ENCODE peak calls at places on chromosomes 6 and 20, in ten cellular contexts. X is fibroblast of mammary gland; Z is neural progenitor cell; Y is NK-92 treated with Interleukin-12 subunit alpha and Interleukin-12 subunit beta, amount 100 ng/mL, for 24 hours; J is SHP77 treated with DMSO at 0.1 percent for 48 hours; N is hepatocyte; K is heart left ventricle; T is osteocyte; M is HEK293T; G is NCI-H1092. C is an unnamed sample.

GRCh38 chr20:20491110-20491783 is 123.3 kb downstream of the INSM1 start:
- DNase-seq in X (peak; percentile 61), Z (no peak), G (no peak), T (no peak), M (no peak), N (no peak), J (no peak), Y (no peak), K (no peak), C (no peak)

GRCh38 chr6:28923318-28924102 is at the start of gene TRIM27:
- DNase-seq in Y (peak; percentile 72), M (peak; percentile 86), N (peak; percentile 96), Z (peak; percentile 96), K (peak; percentile 95), G (peak; percentile 70), J (no peak), T (peak; percentile 94), X (peak; percentile 71), C (peak; percentile 76)

GRCh38 chr6:2749972-2750600 is 636 bp downstream of the MYLK4 start:
- DNase-seq in Z (peak; percentile 68), X (peak; percentile 61), T (no peak), G (no peak), N (peak; percentile 73), M (peak; percentile 64), K (peak; percentile 43), Y (no peak), J (peak; percentile 64), C (no peak)

GRCh38 chr6:7640607-7641577 is 50.9 kb downstream of the SNRNP48 start:
- DNase-seq in M (no peak), N (peak; percentile 65), K (no peak), X (peak; percentile 90), Y (no peak), Z (no peak), G (no peak), T (no peak), J (no peak), C (no peak)

GRCh38 chr6:158095031-158095430 is 73.0 kb downstream of the SERAC1 start:
- DNase-seq in T (no peak), K (no peak), N (no peak), Z (no peak), J (no peak), Y (no peak), X (peak; percentile 11), M (no peak), G (no peak), C (no peak)

GRCh38 chr6:122831511-122831910 is 42.5 kb downstream of the SMPDL3A start:
- DNase-seq in X (no peak), K (no peak), Z (no peak), Y (no peak), M (no peak), J (no peak), T (no peak), N (no peak), G (no peak), C (no peak)

GRCh38 chr20:64188682-64189529 is 24.7 kb downstream of the MYT1 start:
- DNase-seq in T (no peak), K (no peak), J (peak; percentile 91), N (peak; percentile 95), Y (no peak), Z (peak; percentile 74), X (peak; percentile 15), G (peak; percentile 31), M (no peak), C (no peak)

GRCh38 chr6:156423075-156423474 is 354.1 kb upstream of the ARID1B start:
- DNase-seq in G (no peak), M (no peak), J (no peak), Y (no peak), X (no peak), K (no peak), Z (no peak), T (no peak), N (no peak), C (no peak)

GRCh38 chr6:3086282-3086946 is 18.1 kb downstream of the RIPK1 start:
- DNase-seq in J (no peak), M (no peak), T (no peak), G (no peak), K (no peak), Z (no peak), Y (no peak), N (no peak), X (no peak), C (no peak)

GRCh38 chr6:104585646-104586045 is 274.1 kb downstream of the HACE1 start:
- DNase-seq in M (no peak), J (no peak), K (no peak), N (no peak), G (no peak), Y (no peak), Z (no peak), T (no peak), X (no peak), C (no peak)

GRCh38 chr6:12119085-12119588 is 107.0 kb downstream of the HIVEP1 start:
- DNase-seq in Z (no peak), N (peak; percentile 4), J (no peak), K (no peak), T (no peak), Y (no peak), M (no peak), G (no peak), X (no peak), C (no peak)

GRCh38 chr6:134564705-134565104 is 246.8 kb upstream of the SGK1 start:
- DNase-seq in G (peak; percentile 66), K (no peak), Y (no peak), X (no peak), N (no peak), J (peak; percentile 96), T (no peak), Z (no peak), M (no peak), C (peak; percentile 19)

GRCh38 chr6:7590918-7591302 is 912 bp downstream of the SNRNP48 start:
- DNase-seq in Z (peak; percentile 30), X (peak; percentile 30), T (no peak), Y (no peak), J (no peak), M (peak; percentile 28), N (peak; percentile 28), G (no peak), K (no peak), C (no peak)

GRCh38 chr20:57664476-57664875 is 44.2 kb upstream of the ZBP1 start:
- DNase-seq in Y (no peak), T (no peak), N (no peak), Z (no peak), K (peak; percentile 18), M (no peak), G (no peak), J (no peak), X (no peak), C (no peak)

GRCh38 chr6:16742116-16742515 is 19.1 kb downstream of the ATXN1 start:
- DNase-seq in J (no peak), X (no peak), Y (no peak), M (no peak), Z (no peak), N (no peak), G (no peak), T (no peak), K (no peak), C (no peak)

GRCh38 chr6:56062856-56063255 is 184.5 kb downstream of the COL21A1 start:
- DNase-seq in Z (no peak), N (no peak), J (peak; percentile 10), M (no peak), X (peak; percentile 27), K (no peak), G (no peak), T (no peak), Y (no peak), C (no peak)

GRCh38 chr6:32064706-32065105 is 26.5 kb downstream of the CYP21A2 start:
- DNase-seq in J (no peak), K (no peak), G (no peak), T (no peak), Z (no peak), Y (no peak), N (no peak), X (no peak), M (no peak), C (no peak)

GRCh38 chr6:52508261-52508739 is 68.6 kb downstream of the TRAM2 start:
- DNase-seq in Y (no peak), K (no peak), Z (no peak), M (no peak), X (no peak), T (no peak), G (no peak), J (no peak), N (no peak), C (no peak)

GRCh38 chr6:147141690-147142308 is 62.4 kb upstream of the STXBP5 start:
- DNase-seq in T (no peak), J (peak; percentile 23), Z (no peak), X (peak; percentile 80), K (no peak), G (no peak), M (no peak), Y (no peak), N (peak; percentile 50), C (no peak)

GRCh38 chr6:25354078-25354940 is 75.1 kb downstream of the CARMIL1 start:
- DNase-seq in Z (no peak), T (no peak), G (no peak), Y (no peak), M (no peak), K (no peak), N (no peak), J (no peak), X (peak; percentile 55), C (no peak)

GRCh38 chr6:103456652-103457051 is 1403.1 kb downstream of the HACE1 start:
- DNase-seq in Y (no peak), T (no peak), X (no peak), K (no peak), Z (no peak), J (no peak), G (no peak), M (no peak), N (no peak), C (no peak)

GRCh38 chr20:22836211-22836610 is 198.9 kb upstream of the SSTR4 start:
- DNase-seq in Y (no peak), K (no peak), G (no peak), T (no peak), X (no peak), N (no peak), J (no peak), Z (no peak), M (no peak), C (no peak)

GRCh38 chr20:43456809-43457639 is 672 bp upstream of the SRSF6 start:
- DNase-seq in Z (peak; percentile 97), J (peak; percentile 93), Y (peak; percentile 80), G (peak; percentile 93), N (peak; percentile 94), K (peak; percentile 92), X (peak; percentile 91), M (peak; percentile 85), T (peak; percentile 92), C (peak; percentile 90)

C was measured in NCI-H510A.